ENCODE peak calls at places on chromosomes 6 and 20, in nine cellular contexts. J is AG10803, F is T-helper 2 cell, K is HEK293T, I is cardiac fibroblast, Y is globus pallidus, L is Right ventricle myocardium inferior, D is NCI-H748 treated with DMSO at 0.1 percent for 48 hours, G is foreskin fibroblast. R is an unnamed sample.

GRCh38 chr20:22623211-22623610 is 38.8 kb upstream of the FOXA2 start:
- DNase-seq in J (no peak), F (no peak), K (no peak), I (no peak), Y (no peak), L (no peak), D (no peak), G (no peak), R (no peak)

GRCh38 chr6:36364669-36365479 is 22.6 kb downstream of the ETV7 start:
- DNase-seq in J (no peak), F (no peak), K (no peak), I (peak; percentile 59), Y (no peak), L (no peak), D (no peak), G (no peak), R (no peak)

GRCh38 chr20:51767867-51768758 is at the start of gene ATP9A:
- DNase-seq in J (peak; percentile 35), F (no peak), K (peak; percentile 32), I (peak; percentile 41), Y (no peak), L (no peak), D (no peak), G (no peak), R (no peak)

GRCh38 chr20:3165473-3166337 is 6.0 kb upstream of the FASTKD5 start:
- DNase-seq in J (peak; percentile 20), F (no peak), K (no peak), I (peak; percentile 81), Y (no peak), L (peak; percentile 87), D (no peak), G (peak; percentile 40), R (no peak)

GRCh38 chr6:69181964-69182363 is 546.9 kb downstream of the ADGRB3 start:
- DNase-seq in J (no peak), F (no peak), K (no peak), I (no peak), Y (no peak), L (no peak), D (no peak), G (no peak), R (no peak)

GRCh38 chr20:47576516-47577033 is 74.9 kb downstream of the NCOA3 start:
- DNase-seq in J (peak; percentile 54), F (no peak), K (peak; percentile 71), I (peak; percentile 88), Y (peak; percentile 55), L (no peak), D (peak; percentile 40), G (peak; percentile 74), R (peak; percentile 64)

GRCh38 chr6:20340459-20340858 is 61.2 kb upstream of the E2F3 start:
- DNase-seq in J (no peak), F (no peak), K (no peak), I (no peak), Y (peak; percentile 8), L (no peak), D (no peak), G (no peak), R (no peak)

GRCh38 chr6:43669922-43670622 is 17.5 kb downstream of the MRPS18A start:
- DNase-seq in J (no peak), F (no peak), K (no peak), I (peak; percentile 58), Y (no peak), L (no peak), D (no peak), G (no peak), R (no peak)

GRCh38 chr20:31869942-31870702 is at the start of the genes DUSP15 and TTLL9:
- DNase-seq in J (no peak), F (no peak), K (peak; percentile 46), I (no peak), Y (peak; percentile 81), L (peak; percentile 68), D (no peak), G (no peak), R (peak; percentile 74)

GRCh38 chr6:150443621-150444020 is 74.8 kb downstream of the IYD start:
- DNase-seq in J (peak; percentile 5), F (no peak), K (no peak), I (no peak), Y (no peak), L (no peak), D (no peak), G (no peak), R (no peak)

GRCh38 chr20:43744121-43744520 is 17.3 kb upstream of the GTSF1L start:
- DNase-seq in J (no peak), F (no peak), K (no peak), I (no peak), Y (no peak), L (no peak), D (peak; percentile 28), G (peak; percentile 30), R (no peak)

GRCh38 chr6:119226089-119226488 is 123.5 kb downstream of the MAN1A1 start:
- DNase-seq in J (no peak), F (no peak), K (no peak), I (no peak), Y (no peak), L (no peak), D (peak; percentile 26), G (no peak), R (no peak)

GRCh38 chr20:44326391-44327159 is 10.3 kb upstream of the R3HDML start:
- DNase-seq in J (no peak), F (no peak), K (no peak), I (no peak), Y (no peak), L (no peak), D (no peak), G (no peak), R (no peak)

GRCh38 chr20:38893485-38894090 is 32.6 kb upstream of the FAM83D start:
- DNase-seq in J (peak; percentile 31), F (peak; percentile 66), K (peak; percentile 87), I (peak; percentile 57), Y (peak; percentile 80), L (peak; percentile 87), D (peak; percentile 57), G (peak; percentile 33), R (peak; percentile 66)

GRCh38 chr20:41373384-41373783 is 6.8 kb upstream of the EMILIN3 start:
- DNase-seq in J (no peak), F (no peak), K (no peak), I (no peak), Y (no peak), L (no peak), D (no peak), G (no peak), R (no peak)

GRCh38 chr20:61460261-61461047 is 208.4 kb downstream of the CDH4 start:
- DNase-seq in J (no peak), F (no peak), K (no peak), I (no peak), Y (no peak), L (no peak), D (no peak), G (no peak), R (no peak)

GRCh38 chr6:143270026-143270425 is 180.5 kb downstream of the ADAT2 start:
- DNase-seq in J (peak; percentile 87), F (no peak), K (no peak), I (peak; percentile 48), Y (no peak), L (no peak), D (no peak), G (peak; percentile 62), R (no peak)

GRCh38 chr6:53042112-53042511 is 23.1 kb upstream of the FBXO9 start:
- DNase-seq in J (peak; percentile 90), F (no peak), K (no peak), I (peak; percentile 75), Y (no peak), L (no peak), D (no peak), G (peak; percentile 81), R (no peak)

GRCh38 chr6:166987448-166987847 is 11.7 kb upstream of the CEP43 start:
- DNase-seq in J (no peak), F (no peak), K (no peak), I (no peak), Y (no peak), L (no peak), D (no peak), G (no peak), R (no peak)

GRCh38 chr6:53979468-53980067 is 131.7 kb upstream of the MLIP start:
- DNase-seq in J (peak; percentile 52), F (no peak), K (peak; percentile 52), I (peak; percentile 69), Y (peak; percentile 29), L (no peak), D (peak; percentile 46), G (no peak), R (peak; percentile 42)

GRCh38 chr20:775679-776135 is 7.4 kb upstream of the SLC52A3 start:
- DNase-seq in J (no peak), F (no peak), K (no peak), I (no peak), Y (no peak), L (peak; percentile 71), D (no peak), G (no peak), R (no peak)

GRCh38 chr6:113329942-113330897 is 526.9 kb upstream of the MARCKS start:
- DNase-seq in J (no peak), F (no peak), K (no peak), I (no peak), Y (peak; percentile 13), L (no peak), D (peak; percentile 94), G (no peak), R (no peak)

GRCh38 chr6:170423814-170424633 is 117.5 kb downstream of the FAM120B start:
- DNase-seq in J (no peak), F (no peak), K (no peak), I (no peak), Y (no peak), L (no peak), D (no peak), G (no peak), R (no peak)

GRCh38 chr6:166460473-166461437 is 78.0 kb upstream of the MPC1 start:
- DNase-seq in J (no peak), F (no peak), K (no peak), I (peak; percentile 46), Y (no peak), L (no peak), D (no peak), G (no peak), R (no peak)

GRCh38 chr6:62683063-62683462 is 397.0 kb upstream of the KHDRBS2 start:
- DNase-seq in J (no peak), F (no peak), K (no peak), I (no peak), Y (no peak), L (no peak), D (no peak), G (no peak), R (no peak)

GRCh38 chr6:30676660-30677270 is 4.0 kb upstream of the DHX16 start:
- DNase-seq in J (no peak), F (no peak), K (no peak), I (no peak), Y (no peak), L (no peak), D (no peak), G (no peak), R (no peak)

GRCh38 chr6:142218441-142218840 is 71.4 kb downstream of the VTA1 start:
- DNase-seq in J (no peak), F (no peak), K (no peak), I (no peak), Y (peak; percentile 52), L (no peak), D (no peak), G (no peak), R (peak; percentile 61)

GRCh38 chr6:134512946-134513345 is 195.0 kb upstream of the SGK1 start:
- DNase-seq in J (peak; percentile 3), F (no peak), K (no peak), I (peak; percentile 48), Y (peak; percentile 85), L (peak; percentile 79), D (no peak), G (no peak), R (peak; percentile 94)

GRCh38 chr20:58038123-58038654 is 190.3 kb downstream of the ANKRD60 start:
- DNase-seq in J (no peak), F (no peak), K (no peak), I (no peak), Y (no peak), L (no peak), D (no peak), G (no peak), R (no peak)

GRCh38 chr6:7727951-7728854 is 2.3 kb downstream of the BMP6 start:
- DNase-seq in J (no peak), F (no peak), K (peak; percentile 42), I (peak; percentile 55), Y (no peak), L (no peak), D (peak; percentile 63), G (no peak), R (no peak)

GRCh38 chr20:37329481-37330165 is 16.3 kb upstream of the SRC start:
- DNase-seq in J (no peak), F (no peak), K (no peak), I (no peak), Y (no peak), L (no peak), D (no peak), G (no peak), R (no peak)

R was measured in pons.